ENCODE peak calls at places on chromosome 2, in seven cellular contexts. W, T, R, Y, G, N and J are unnamed samples. For H3K4me1, the result is how much of the 10 kb centered on the place peaks cover.

GRCh38 chr2:182444170-182444569 is 17.3 kb upstream of the PDE1A start:
- DNase-seq in T (no peak), R (no peak), W (no peak), G (no peak), N (no peak), Y (no peak), J (no peak)

GRCh38 chr2:171541202-171541884 is 19.1 kb downstream of the CYBRD1 start:
- DNase-seq in N (no peak), W (no peak), G (no peak), R (no peak), Y (no peak), T (no peak), J (no peak)

GRCh38 chr2:218228366-218229092 is 11.5 kb downstream of the ARPC2 start:
- DNase-seq in Y (no peak), W (no peak), T (no peak), R (no peak), N (no peak), G (peak), J (no peak)

GRCh38 chr2:98465456-98466201 is 21.0 kb downstream of the INPP4A start:
- DNase-seq in Y (peak), R (peak), W (peak), T (peak), G (peak), N (peak), J (peak)

GRCh38 chr2:171406044-171406443 is 27.7 kb downstream of the METTL8 start:
- DNase-seq in N (peak), G (no peak), W (no peak), R (no peak), Y (no peak), T (no peak), J (no peak)

GRCh38 chr2:235086481-235087184 is 134.8 kb downstream of the SH3BP4 start:
- DNase-seq in W (no peak), R (no peak), T (no peak), Y (no peak), G (no peak), N (no peak), J (no peak)

GRCh38 chr2:46134531-46135229 is 162.5 kb upstream of the EPAS1 start:
- DNase-seq in N (no peak), W (peak), R (peak), T (no peak), Y (no peak), G (no peak), J (no peak)

GRCh38 chr2:184875212-184875611 is 276.9 kb downstream of the ZNF804A start:
- DNase-seq in T (no peak), Y (no peak), R (no peak), N (no peak), W (no peak), G (no peak), J (no peak)

GRCh38 chr2:238589591-238590460 is 163.1 kb downstream of the ASB1 start:
- DNase-seq in Y (no peak), N (no peak), G (no peak), T (no peak), R (peak), W (no peak), J (no peak)

GRCh38 chr2:83369601-83370418 is 1089.3 kb downstream of the SUCLG1 start:
- DNase-seq in T (no peak), W (no peak), N (no peak), R (no peak), Y (no peak), G (no peak), J (no peak)

GRCh38 chr2:122034797-122035196 is 279.3 kb downstream of the TSN start:
- DNase-seq in T (no peak), R (no peak), Y (no peak), G (no peak), W (no peak), N (no peak), J (no peak)

GRCh38 chr2:38394903-38395341 is 17.8 kb upstream of the ATL2 start:
- DNase-seq in R (no peak), Y (no peak), W (peak), G (no peak), N (no peak), T (no peak), J (no peak)

GRCh38 chr2:7517122-7517487 is 599.9 kb downstream of the RNF144A start:
- DNase-seq in N (no peak), R (no peak), W (no peak), T (no peak), G (no peak), Y (no peak), J (no peak)

GRCh38 chr2:172083725-172084483 is 1.4 kb upstream of the DLX1 start:
- DNase-seq in R (no peak), Y (no peak), N (no peak), G (no peak), W (no peak), T (no peak), J (no peak)

GRCh38 chr2:240570531-240571313 is 2.4 kb downstream of the RNPEPL1 start:
- DNase-seq in Y (no peak), N (no peak), R (no peak), T (no peak), W (no peak), G (no peak), J (peak)

GRCh38 chr2:17756629-17757028 is 2.7 kb downstream of the GEN1 start:
- DNase-seq in G (peak), Y (no peak), R (no peak), W (peak), N (no peak), T (no peak), J (no peak)

GRCh38 chr2:128454980-128455709 is 136.5 kb upstream of the HS6ST1 start:
- DNase-seq in T (no peak), Y (peak), R (peak), G (no peak), W (no peak), N (no peak), J (no peak)

GRCh38 chr2:68645523-68645922 is 2.1 kb downstream of the PROKR1 start:
- DNase-seq in N (no peak), G (peak), R (no peak), W (peak), T (no peak), Y (no peak), J (no peak)

GRCh38 chr2:15831150-15831549 is 109.2 kb upstream of the MYCN start:
- DNase-seq in T (no peak), G (no peak), R (no peak), Y (no peak), W (no peak), N (no peak), J (no peak)

GRCh38 chr2:219737270-219737691 is 109.9 kb downstream of the SLC4A3 start:
- DNase-seq in Y (no peak), W (peak), R (no peak), N (no peak), G (peak), T (no peak), J (no peak)

GRCh38 chr2:82301506-82301905 is 1997.0 kb upstream of the LRRTM1 start:
- DNase-seq in N (no peak), R (no peak), T (no peak), Y (no peak), W (no peak), G (no peak), J (no peak)

GRCh38 chr2:234997389-234997788 is 45.6 kb downstream of the SH3BP4 start:
- DNase-seq in G (no peak), W (no peak), T (no peak), Y (no peak), N (no peak), R (no peak), J (no peak)

GRCh38 chr2:206642075-206643025 is at the start of gene FAM237A:
- DNase-seq in R (no peak), G (peak), Y (peak), T (no peak), W (peak), N (peak), J (no peak)

GRCh38 chr2:34524115-34524514 is 925.0 kb upstream of the FAM98A start:
- DNase-seq in W (no peak), T (no peak), N (no peak), G (no peak), R (no peak), Y (no peak), J (no peak)

GRCh38 chr2:119255760-119256573 is 32.3 kb downstream of the STEAP3 start:
- DNase-seq in W (peak), T (no peak), G (peak), N (no peak), Y (no peak), R (no peak), J (no peak)

GRCh38 chr2:47174731-47175361 is 19.7 kb upstream of the STPG4 start:
- DNase-seq in G (peak), R (no peak), W (peak), N (peak), T (peak), Y (peak), J (peak)

GRCh38 chr2:187138240-187138639 is 289.3 kb upstream of the ZSWIM2 start:
- DNase-seq in Y (no peak), G (peak), N (peak), T (no peak), W (peak), R (peak), J (no peak)

GRCh38 chr2:20439503-20439902 is 7.4 kb upstream of the RHOB start:
- DNase-seq in Y (peak), T (no peak), W (no peak), R (peak), G (no peak), N (no peak), J (peak)

GRCh38 chr2:187500585-187501359 is 52.7 kb upstream of the CALCRL start:
- DNase-seq in N (peak), Y (no peak), R (no peak), G (peak), W (peak), T (no peak), J (no peak)

GRCh38 chr2:234412726-234413125 is 84.2 kb downstream of the ARL4C start:
- DNase-seq in N (no peak), R (no peak), T (no peak), W (peak), G (no peak), Y (no peak), J (no peak)

GRCh38 chr2:150847578-150847977 is 360.1 kb upstream of the RND3 start:
- DNase-seq in W (no peak), Y (no peak), N (no peak), T (no peak), R (no peak), G (no peak), J (no peak)

GRCh38 chr2:206232287-206233035 is 42.0 kb upstream of the ZDBF2 start:
- DNase-seq in Y (no peak), T (no peak), G (no peak), R (no peak), W (no peak), N (no peak), J (no peak)

DNA sequence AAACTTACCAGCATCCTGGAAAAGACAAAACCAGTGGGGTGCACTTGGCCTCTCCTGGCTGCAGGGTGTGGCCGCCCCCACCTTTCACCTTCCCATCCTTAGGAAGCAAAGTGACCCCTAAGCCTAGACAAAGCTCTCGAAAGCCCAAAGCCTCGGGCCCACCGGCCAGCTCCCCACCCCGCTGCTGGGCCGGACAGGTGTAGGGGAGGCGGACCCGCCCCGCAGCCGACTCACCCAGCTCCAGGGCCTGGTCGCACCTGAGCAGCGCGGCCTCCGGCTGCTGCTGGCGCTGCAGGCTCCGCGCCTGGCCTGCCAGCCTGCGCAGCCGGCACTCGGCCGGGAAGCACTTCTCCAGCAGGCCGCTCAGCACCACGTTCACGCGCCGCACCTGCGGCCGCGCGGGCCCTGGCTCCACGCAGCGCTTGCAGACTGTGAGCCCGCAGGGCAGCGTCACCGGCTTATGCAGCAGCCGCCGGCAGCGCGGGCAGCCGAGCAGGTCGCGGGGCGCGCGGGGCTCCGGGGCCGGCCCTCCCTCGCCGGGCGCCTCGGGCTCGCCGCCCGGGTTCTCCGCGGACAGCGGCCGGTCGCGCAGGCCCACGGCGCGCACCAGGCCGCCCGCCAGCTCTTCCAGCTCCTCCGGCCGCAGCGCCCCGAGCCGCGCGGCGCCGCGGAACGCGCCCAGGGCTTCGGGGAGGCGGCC is 970 bp downstream of the LONRF2 start:
- DNase-seq in G (peak), T (no peak), W (peak), Y (peak), N (no peak), R (no peak), J (no peak)
- H3K4me3 ChIP-seq in G (peak), T (peak), W (peak), Y (peak), N (no peak), R (peak), J (peak)

DNA sequence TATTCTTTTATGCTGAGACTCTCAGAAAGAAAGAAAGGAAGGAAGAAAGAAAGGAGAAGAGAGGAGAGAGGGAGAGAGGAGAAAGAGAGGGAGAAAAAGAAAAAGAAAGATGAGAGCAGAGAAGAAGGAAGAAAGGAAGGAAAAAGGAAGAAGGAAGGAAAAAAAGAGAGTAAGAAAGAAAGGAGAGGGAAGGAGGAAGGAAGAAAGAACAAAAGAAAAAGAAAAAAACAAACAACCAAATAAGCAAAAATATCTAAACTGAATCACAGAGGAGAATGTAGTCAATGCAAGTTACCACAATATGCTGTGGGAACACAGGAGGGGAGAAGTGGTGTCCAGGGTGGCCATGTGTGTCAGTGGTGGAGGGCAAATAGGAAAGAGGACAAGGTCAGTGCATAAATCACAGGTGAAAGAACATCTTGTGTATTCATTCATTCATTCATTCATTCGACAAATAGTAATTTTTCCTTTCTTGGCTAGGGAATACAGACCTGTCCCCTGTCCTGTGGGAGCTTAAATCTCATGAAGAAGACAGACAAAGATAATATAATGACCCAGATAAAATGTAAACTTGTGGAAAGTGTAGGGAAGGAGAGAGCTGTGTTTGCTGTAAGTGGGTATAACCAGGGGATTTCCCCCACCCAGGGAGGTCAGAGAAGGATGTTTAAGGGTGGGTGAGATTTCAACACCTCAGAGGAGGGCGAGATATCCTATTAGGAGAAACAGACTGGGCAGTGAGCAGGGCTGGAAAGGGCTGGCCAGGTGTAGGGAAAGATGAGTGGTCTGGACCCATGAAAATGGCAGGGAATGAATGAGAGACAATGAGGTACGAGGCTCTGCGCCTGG is 50.7 kb downstream of the IL1R2 start:
- DNase-seq in Y (no peak), G (no peak), T (no peak), W (no peak), R (no peak), N (no peak), J (no peak)
- H3K4me1 ChIP-seq in Y (under half), G (under half), T (under half), W (under half), R (under half), N (under half), J (under half)

DNA sequence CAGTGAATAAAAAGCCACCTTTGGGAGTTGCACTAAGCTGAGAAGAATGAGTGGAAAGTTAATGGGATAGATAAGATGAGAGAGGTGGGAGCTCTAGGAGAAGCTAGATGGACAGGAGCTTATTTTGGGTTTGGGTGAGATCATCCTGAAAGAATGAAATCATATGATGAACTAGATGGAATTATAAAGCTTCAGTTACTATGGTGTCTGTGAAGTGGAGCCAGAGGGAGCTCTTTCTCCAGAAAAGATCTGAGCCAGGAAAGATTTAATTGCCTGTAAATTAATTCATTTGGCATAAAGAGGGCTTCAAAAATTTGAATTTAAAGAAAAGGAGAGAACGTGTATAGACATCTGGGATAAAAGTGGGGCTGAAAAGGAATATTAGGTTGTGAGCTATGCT is 10.3 kb downstream of the DNAH6 start:
- DNase-seq in N (peak), G (peak), W (peak), Y (no peak), T (no peak), R (no peak), J (no peak)
- TF ChIP-seq CTCF in N (no peak), G (peak), W (no peak), Y (no peak), T (peak), R (no peak), J (no peak)

DNA sequence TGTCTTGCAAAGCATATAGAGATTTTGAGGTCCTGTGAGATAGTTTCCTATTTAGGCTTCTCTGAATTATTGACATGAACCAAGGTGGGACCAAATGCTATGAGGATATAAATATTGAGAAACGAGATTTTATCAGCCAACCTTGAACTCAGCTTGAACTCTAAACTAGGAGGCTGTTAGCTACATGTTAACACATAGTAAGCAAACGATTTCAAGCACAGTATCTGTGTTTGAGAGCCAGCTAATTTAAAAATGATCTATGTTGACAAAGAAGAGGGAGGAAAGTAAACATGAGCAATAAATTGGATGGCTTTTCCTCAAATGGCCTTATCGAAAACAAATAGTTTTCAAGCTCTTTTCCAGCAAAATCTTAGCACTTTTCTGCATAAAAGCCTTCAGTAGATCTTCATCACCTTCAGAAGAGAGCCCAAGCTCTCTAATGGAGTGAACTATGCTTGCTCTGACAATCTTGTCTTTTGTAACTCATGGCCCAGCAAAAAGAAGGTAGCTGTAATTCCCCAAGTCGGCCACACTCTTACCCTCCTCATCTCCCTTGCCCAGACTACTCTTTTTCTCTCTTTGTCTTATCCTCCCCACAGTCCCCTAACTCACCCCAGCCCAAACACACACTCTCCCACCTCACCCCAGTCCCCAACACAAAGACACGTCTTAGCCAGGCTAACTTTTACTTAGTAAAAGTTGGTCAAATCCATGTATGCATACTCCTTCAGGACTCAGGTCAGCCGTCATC is 14.7 kb downstream of the CD28 start:
- DNase-seq in R (no peak), G (no peak), N (no peak), T (no peak), W (no peak), Y (no peak), J (no peak)
- H3K4me3 ChIP-seq in R (no peak), G (no peak), N (no peak), T (no peak), W (no peak), Y (no peak), J (no peak)

GRCh38 chr2:43133708-43134570 is 92.5 kb downstream of the ZFP36L2 start:
- DNase-seq in R (no peak), N (peak), G (no peak), T (peak), W (no peak), Y (peak), J (no peak)
- H3K4me1 ChIP-seq in R (half or more), N (half or more), G (under half), T (half or more), W (under half), Y (under half), J (under half)

GRCh38 chr2:11325961-11326691 is 18.3 kb downstream of the ROCK2 start:
- DNase-seq in W (no peak), N (no peak), Y (no peak), R (no peak), T (no peak), G (no peak), J (no peak)

GRCh38 chr2:11315074-11315705 is 29.2 kb downstream of the ROCK2 start:
- DNase-seq in G (no peak), W (no peak), N (no peak), T (no peak), R (no peak), Y (no peak), J (no peak)

GRCh38 chr2:11319939-11320338 is 24.5 kb downstream of the ROCK2 start:
- DNase-seq in N (no peak), W (peak), Y (no peak), T (no peak), R (no peak), G (peak), J (no peak)

GRCh38 chr2:11321847-11322246 is 22.6 kb downstream of the ROCK2 start:
- DNase-seq in T (no peak), Y (no peak), R (no peak), W (no peak), G (no peak), N (no peak), J (no peak)

GRCh38 chr2:11320698-11321492 is 23.5 kb downstream of the ROCK2 start:
- DNase-seq in G (no peak), T (no peak), Y (no peak), N (no peak), W (no peak), R (no peak), J (no peak)
- TF ChIP-seq CTCF in G (peak), T (no peak), Y (no peak), N (no peak), W (no peak), R (no peak), J (no peak)